ENCODE peak calls at places on chromosomes 2 and 18, in eight cellular contexts. H is HL-60, J is endothelial cell, L is heart left ventricle, N is ovary, G is vagina, S is B cell, W is choroid plexus epithelial cell. A is an unnamed sample.

GRCh38 chr18:52340466-52341378 is 725 bp downstream of the DCC start:
- DNase-seq in H (no peak), J (no peak), L (no peak), N (no peak), G (no peak), S (no peak), W (peak; percentile 12), A (no peak)

GRCh38 chr2:170170281-170171035 is 7.5 kb upstream of the MYO3B start:
- DNase-seq in H (no peak), J (no peak), L (no peak), N (no peak), G (no peak), S (no peak), W (no peak), A (no peak)

GRCh38 chr2:143742631-143743030 is 613.4 kb downstream of the ARHGAP15 start:
- DNase-seq in H (no peak), J (no peak), L (no peak), N (no peak), G (no peak), S (no peak), W (no peak), A (no peak)

GRCh38 chr2:234564719-234565118 is 67.8 kb upstream of the ARL4C start:
- DNase-seq in H (no peak), J (no peak), L (no peak), N (no peak), G (no peak), S (no peak), W (peak; percentile 70), A (no peak)

GRCh38 chr2:63048367-63049171 is 2.1 kb upstream of the OTX1 start:
- DNase-seq in H (no peak), J (peak; percentile 32), L (no peak), N (no peak), G (no peak), S (peak; percentile 37), W (no peak), A (peak; percentile 71)

GRCh38 chr2:231929961-231930600 is 3.9 kb upstream of the NPPC start:
- DNase-seq in H (no peak), J (no peak), L (peak; percentile 66), N (no peak), G (peak; percentile 91), S (no peak), W (peak; percentile 14), A (peak; percentile 55)

GRCh38 chr2:74867841-74868658 is 34.1 kb downstream of the HK2 start:
- DNase-seq in H (no peak), J (no peak), L (no peak), N (peak; percentile 78), G (no peak), S (no peak), W (peak; percentile 98), A (no peak)

GRCh38 chr2:172671506-172671905 is 64.1 kb upstream of the RAPGEF4 start:
- DNase-seq in H (no peak), J (no peak), L (no peak), N (no peak), G (no peak), S (no peak), W (no peak), A (no peak)

GRCh38 chr18:13915973-13916372 is 637 bp upstream of the MC2R start:
- DNase-seq in H (no peak), J (no peak), L (peak; percentile 23), N (no peak), G (no peak), S (no peak), W (no peak), A (no peak)

GRCh38 chr2:134021830-134022524 is 231.9 kb upstream of the MGAT5 start:
- DNase-seq in H (no peak), J (no peak), L (no peak), N (no peak), G (no peak), S (peak; percentile 73), W (no peak), A (no peak)

GRCh38 chr2:3399829-3400228 is 20.3 kb downstream of the TRAPPC12 start:
- DNase-seq in H (no peak), J (no peak), L (peak; percentile 72), N (no peak), G (no peak), S (no peak), W (no peak), A (peak; percentile 91)

GRCh38 chr2:121021685-121022084 is 263.3 kb downstream of the TFCP2L1 start:
- DNase-seq in H (no peak), J (no peak), L (no peak), N (no peak), G (peak; percentile 70), S (no peak), W (no peak), A (no peak)

GRCh38 chr2:229270551-229271410 is at the start of gene PID1:
- DNase-seq in H (no peak), J (peak; percentile 28), L (peak; percentile 44), N (peak; percentile 77), G (no peak), S (no peak), W (peak; percentile 61), A (peak; percentile 77)

GRCh38 chr2:112972423-112973086 is 5.3 kb upstream of the IL36G start:
- DNase-seq in H (no peak), J (no peak), L (no peak), N (no peak), G (no peak), S (no peak), W (no peak), A (no peak)

GRCh38 chr2:198692907-198693510 is 764.7 kb downstream of the SATB2 start:
- DNase-seq in H (no peak), J (no peak), L (no peak), N (no peak), G (no peak), S (no peak), W (no peak), A (no peak)

GRCh38 chr2:231611273-231612198 is 18.9 kb downstream of the TEX44 start:
- DNase-seq in H (peak; percentile 69), J (peak; percentile 46), L (no peak), N (no peak), G (no peak), S (no peak), W (peak; percentile 54), A (no peak)

GRCh38 chr2:108612514-108613183 is 78.4 kb downstream of the LIMS1 start:
- DNase-seq in H (no peak), J (no peak), L (no peak), N (no peak), G (no peak), S (no peak), W (no peak), A (no peak)

GRCh38 chr2:217773539-217773938 is 229.3 kb downstream of the TNS1 start:
- DNase-seq in H (no peak), J (no peak), L (no peak), N (no peak), G (no peak), S (no peak), W (no peak), A (no peak)

GRCh38 chr2:160574472-160575140 is 81.0 kb upstream of the RBMS1 start:
- DNase-seq in H (peak; percentile 22), J (no peak), L (no peak), N (no peak), G (no peak), S (no peak), W (peak; percentile 81), A (no peak)

GRCh38 chr2:42764096-42764495 is at the start of gene OXER1:
- DNase-seq in H (peak; percentile 90), J (no peak), L (no peak), N (no peak), G (no peak), S (peak; percentile 26), W (no peak), A (no peak)

GRCh38 chr2:58428286-58428552 is 187.1 kb upstream of the FANCL start:
- DNase-seq in H (no peak), J (peak; percentile 44), L (no peak), N (no peak), G (no peak), S (peak; percentile 43), W (peak; percentile 8), A (no peak)

GRCh38 chr2:98376301-98376945 is 30.2 kb downstream of the CNGA3 start:
- DNase-seq in H (no peak), J (no peak), L (no peak), N (no peak), G (no peak), S (no peak), W (no peak), A (no peak)
- TF ChIP-seq CTCF in H (no peak), J (no peak), L (no peak), N (no peak), G (no peak), S (no peak), W (no peak), A (no peak)

GRCh38 chr2:226794751-226795171 is 4.9 kb downstream of the IRS1 start:
- DNase-seq in H (no peak), J (no peak), L (peak; percentile 27), N (peak; percentile 50), G (no peak), S (peak; percentile 18), W (peak; percentile 86), A (no peak)
- TF ChIP-seq CTCF in H (no peak), J (no peak), L (no peak), N (no peak), G (no peak), S (no peak), W (peak; percentile 25), A (no peak)

DNA sequence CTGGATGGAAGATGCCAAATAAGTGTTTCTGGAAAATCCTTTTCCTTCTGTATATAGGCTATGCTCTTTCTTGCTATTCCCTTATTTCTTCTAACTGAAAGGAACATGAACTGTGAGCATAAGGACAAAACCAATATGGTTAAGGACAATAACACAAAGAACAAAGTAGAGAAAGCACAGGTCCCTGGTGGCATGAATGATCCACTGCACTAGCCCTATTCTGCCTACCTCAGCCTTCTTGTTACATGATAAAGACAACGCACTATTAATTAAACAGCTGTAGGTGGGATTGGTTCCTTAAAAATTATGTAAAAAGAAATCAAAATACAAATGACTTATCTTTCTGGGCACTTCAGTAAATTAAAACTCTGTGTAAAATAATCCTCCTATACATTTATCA is 1.9 kb upstream of the WDR75 start:
- DNase-seq in H (no peak), J (no peak), L (no peak), N (no peak), G (no peak), S (no peak), W (peak; percentile 10), A (no peak)
- TF ChIP-seq CTCF in H (no peak), J (peak; percentile 18), L (no peak), N (no peak), G (no peak), S (no peak), W (peak; percentile 26), A (no peak)

GRCh38 chr2:49490710-49491109 is 336.4 kb upstream of the FSHR start:
- DNase-seq in H (peak; percentile 27), J (peak; percentile 62), L (peak; percentile 18), N (no peak), G (no peak), S (no peak), W (no peak), A (peak; percentile 41)
- TF ChIP-seq CTCF in H (peak; percentile 74), J (peak; percentile 64), L (peak; percentile 19), N (no peak), G (no peak), S (no peak), W (peak; percentile 19), A (peak; percentile 31)

GRCh38 chr2:86249843-86250402 is 50.7 kb downstream of the MRPL35 start:
- DNase-seq in H (no peak), J (no peak), L (no peak), N (no peak), G (no peak), S (no peak), W (no peak), A (no peak)
- TF ChIP-seq CTCF in H (no peak), J (no peak), L (no peak), N (no peak), G (no peak), S (no peak), W (no peak), A (no peak)

A was measured in kidney.